ENCODE peak calls at places on chromosomes 16 and 17, in ten cellular contexts. V is HCT116, H is stomach, D is GM12878, T is tibial nerve, W is suprapubic skin, B is esophagus muscularis mucosa, L is body of pancreas, C is uterus, K is A549. M is an unnamed sample.

GRCh38 chr17:50514936-50515702 is 6.9 kb downstream of the MYCBPAP start:
- DNase-seq in V (no peak), H (no peak), D (no peak), T (peak; percentile 56), W (no peak), B (no peak), L (peak; percentile 68), C (no peak), K (no peak), M (no peak)

GRCh38 chr17:66308856-66309255 is 6.4 kb downstream of the PRKCA start:
- DNase-seq in V (no peak), H (no peak), D (no peak), T (no peak), W (no peak), B (no peak), L (no peak), C (no peak), K (no peak), M (no peak)

GRCh38 chr17:80621335-80622169 is 76.9 kb downstream of the RPTOR start:
- DNase-seq in V (no peak), H (no peak), D (no peak), T (no peak), W (no peak), B (no peak), L (no peak), C (no peak), K (no peak), M (no peak)

GRCh38 chr17:43092891-43093290 is 32.3 kb downstream of the BRCA1 start:
- DNase-seq in V (no peak), H (no peak), D (no peak), T (no peak), W (no peak), B (no peak), L (no peak), C (no peak), K (no peak), M (no peak)

GRCh38 chr17:4554441-4554996 is 665 bp downstream of the MYBBP1A start:
- DNase-seq in V (no peak), H (no peak), D (no peak), T (no peak), W (peak; percentile 71), B (no peak), L (no peak), C (peak; percentile 30), K (no peak), M (no peak)

GRCh38 chr17:48816774-48817590 is at the start of gene TTLL6:
- DNase-seq in V (peak; percentile 89), H (peak; percentile 92), D (no peak), T (peak; percentile 57), W (peak; percentile 87), B (peak; percentile 93), L (peak; percentile 83), C (peak; percentile 80), K (peak; percentile 90), M (no peak)

GRCh38 chr17:57874434-57875108 is 24.7 kb upstream of the MRPS23 start:
- DNase-seq in V (no peak), H (no peak), D (no peak), T (peak; percentile 41), W (peak; percentile 84), B (no peak), L (peak; percentile 52), C (peak; percentile 83), K (no peak), M (no peak)

GRCh38 chr17:74130276-74130675 is 73.2 kb upstream of the RPL38 start:
- DNase-seq in V (no peak), H (no peak), D (no peak), T (no peak), W (no peak), B (no peak), L (no peak), C (no peak), K (no peak), M (no peak)

GRCh38 chr16:35310999-35311398 is 1851.6 kb downstream of the TP53TG3F start:
- DNase-seq in V (no peak), H (no peak), D (no peak), T (no peak), W (no peak), B (peak; percentile 39), L (no peak), C (no peak), K (no peak), M (no peak)

DNA sequence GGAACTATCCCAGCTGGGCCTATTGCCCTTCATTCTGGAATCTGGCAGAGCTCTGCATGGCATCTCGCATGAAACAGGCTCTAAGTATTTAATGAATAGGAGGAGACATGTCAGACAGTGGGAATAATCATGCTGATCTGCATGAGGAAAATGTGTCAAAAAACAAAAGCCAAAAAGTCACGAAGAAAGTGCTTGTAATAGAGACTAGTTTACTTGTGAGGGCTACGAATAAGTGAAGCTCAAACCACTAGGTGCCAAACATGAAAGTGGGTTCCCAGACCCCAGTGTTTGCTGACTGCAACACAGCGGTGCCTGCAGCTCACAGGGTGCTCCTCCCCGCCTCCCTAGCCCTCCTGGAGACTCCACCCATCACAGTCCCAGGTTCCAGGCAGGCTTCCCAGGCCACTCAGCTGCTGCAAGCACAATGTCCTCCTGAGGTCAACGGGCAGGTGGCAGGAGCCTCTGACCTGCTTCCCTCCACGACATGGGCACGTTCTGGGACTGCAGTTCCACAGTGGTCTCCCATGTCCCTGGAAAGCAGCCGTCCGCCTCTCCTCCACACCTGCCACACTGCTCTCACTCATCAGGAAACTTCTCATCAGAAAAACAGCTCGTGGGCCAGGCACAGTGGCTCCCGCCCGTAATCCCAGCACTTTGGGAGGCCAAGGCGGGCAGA is 96.5 kb downstream of the ANKRD11 start:
- DNase-seq in V (no peak), H (peak; percentile 68), D (no peak), T (no peak), W (no peak), B (no peak), L (peak; percentile 55), C (no peak), K (no peak), M (no peak)
- H3K27ac ChIP-seq in V (no peak overlapping the region), H (peak overlapping the region; percentile 40), D (no peak overlapping the region), T (no peak overlapping the region), W (no peak overlapping the region), B (peak overlapping the region; percentile 85), L (peak overlapping the region; percentile 12), C (peak overlapping the region; percentile 75), K (no peak overlapping the region), M (peak overlapping the region; percentile 51)

DNA sequence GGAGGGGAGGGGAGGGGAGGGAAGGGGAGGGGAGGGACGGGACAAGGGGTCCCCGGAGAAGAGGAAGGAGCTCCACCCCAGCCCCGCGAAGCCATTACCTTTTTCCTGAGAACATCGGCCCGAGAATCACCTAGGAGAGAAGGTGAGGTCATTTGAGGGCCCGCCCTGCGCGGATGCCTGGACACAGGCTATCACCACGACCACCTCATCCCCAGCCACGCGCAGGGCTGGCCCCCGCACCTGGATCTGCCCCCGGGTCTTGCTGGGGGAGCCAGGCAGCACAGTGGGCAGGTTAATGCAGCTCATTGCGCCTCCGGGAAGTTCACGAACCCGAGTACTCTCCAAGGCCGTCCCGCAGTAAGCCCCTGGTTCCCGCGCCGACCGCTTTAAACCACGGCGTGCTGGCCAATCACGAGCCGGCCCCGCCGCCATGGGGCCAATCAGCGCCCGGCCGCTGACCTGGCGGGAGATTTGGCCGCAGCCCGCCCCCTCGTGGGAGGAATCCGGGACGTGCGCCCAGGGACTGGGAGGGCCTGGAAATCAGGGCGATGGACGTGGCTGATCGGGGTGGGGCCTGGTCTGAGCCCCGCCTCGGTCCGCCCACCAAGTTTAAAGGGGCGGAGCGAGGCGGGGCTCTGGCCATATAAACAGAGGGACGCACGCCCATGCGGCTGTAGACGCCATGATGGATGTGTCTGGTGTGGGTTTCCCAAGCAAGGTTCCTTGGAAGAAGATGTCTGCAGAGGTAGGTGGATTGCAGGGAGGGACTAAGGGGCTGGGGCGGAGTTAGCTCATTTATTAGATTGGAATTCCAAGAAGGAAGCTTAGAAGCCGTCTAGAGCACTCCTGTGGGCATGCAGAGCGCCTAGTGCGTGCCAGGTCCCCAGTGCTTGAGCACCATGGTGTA is at the start of the genes AFMID and TK1:
- DNase-seq in V (peak; percentile 99), H (peak; percentile 99), D (peak; percentile 87), T (peak; percentile 91), W (peak; percentile 98), B (peak; percentile 99), L (peak; percentile 98), C (peak; percentile 95), K (peak; percentile 99), M (no peak)
- TF ChIP-seq POLR2A in V (peak; percentile 99), H (no peak), D (peak; percentile 94), T (peak; percentile 20), W (no peak), B (no peak), L (peak; percentile 94), C (no peak), K (peak; percentile 95), M (peak; percentile 41)

GRCh38 chr16:67243481-67243880 is 3.8 kb downstream of the FHOD1 start:
- DNase-seq in V (no peak), H (no peak), D (no peak), T (no peak), W (no peak), B (no peak), L (no peak), C (no peak), K (no peak), M (no peak)

GRCh38 chr16:67245674-67246080 is 1.6 kb downstream of the FHOD1 start:
- DNase-seq in V (no peak), H (no peak), D (no peak), T (no peak), W (no peak), B (no peak), L (no peak), C (no peak), K (no peak), M (no peak)

GRCh38 chr16:67246081-67246944 is 968 bp downstream of the FHOD1 start:
- DNase-seq in V (peak; percentile 84), H (peak; percentile 95), D (no peak), T (no peak), W (peak; percentile 87), B (no peak), L (peak; percentile 97), C (peak; percentile 71), K (peak; percentile 79), M (no peak)

GRCh38 chr16:67244387-67245188 is 2.7 kb downstream of the FHOD1 start:
- DNase-seq in V (peak; percentile 63), H (peak; percentile 68), D (peak; percentile 78), T (no peak), W (peak; percentile 85), B (no peak), L (peak; percentile 44), C (peak; percentile 66), K (peak; percentile 82), M (no peak)

DNA sequence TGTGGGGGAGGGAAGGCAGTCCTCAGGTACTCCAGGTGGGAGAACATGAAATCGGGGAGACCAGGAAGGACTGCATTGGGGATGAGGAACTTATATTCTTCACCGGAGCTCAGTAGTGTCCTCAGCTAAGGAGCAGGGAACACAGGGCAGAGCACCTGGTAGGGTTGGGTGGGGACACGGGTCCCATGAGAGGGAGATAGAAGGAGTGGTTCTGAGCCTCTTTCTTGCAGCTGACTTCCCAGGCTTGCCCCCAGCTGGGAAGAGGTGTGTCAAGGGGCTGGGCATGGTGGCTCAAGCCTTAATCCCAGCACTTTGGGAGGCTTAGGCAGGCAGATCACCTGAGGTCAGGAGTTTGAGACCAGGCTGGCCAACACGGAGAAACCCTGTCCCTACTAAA is 2.1 kb downstream of the FHOD1 start:
- DNase-seq in V (no peak), H (no peak), D (no peak), T (no peak), W (no peak), B (no peak), L (no peak), C (no peak), K (no peak), M (no peak)
- H3K27ac ChIP-seq in V (peak overlapping the region; percentile 92), H (peak overlapping the region; percentile 87), D (peak overlapping the region; percentile 98), T (peak overlapping the region; percentile 95), W (peak overlapping the region; percentile 85), B (peak overlapping the region; percentile 82), L (peak overlapping the region; percentile 19), C (peak overlapping the region; percentile 81), K (peak overlapping the region; percentile 91), M (peak overlapping the region; percentile 85)

GRCh38 chr17:3004150-3004801 is 59.1 kb downstream of the OR1D5 start:
- DNase-seq in V (peak; percentile 79), H (peak; percentile 100), D (peak; percentile 40), T (peak; percentile 99), W (peak; percentile 98), B (peak; percentile 98), L (peak; percentile 100), C (peak; percentile 98), K (peak; percentile 98), M (peak; percentile 95)
- TF ChIP-seq POLR2A in V (no peak), H (no peak), D (no peak), T (no peak), W (no peak), B (no peak), L (peak; percentile 70), C (peak; percentile 30), K (no peak), M (no peak)

M was measured in vagina.